ENCODE peak calls at places on chromosomes 1 and 21, in nine cellular contexts. B is prostate gland, P is IMR-90, R is colonic mucosa, Z is GM23248, C is fibroblast of lung, T is cardiac muscle cell, I is uterus, F is Peyer's patch. A is an unnamed sample.

GRCh38 chr1:197915797-197916686 is 1.1 kb upstream of the LHX9 start:
- DNase-seq in C (peak; percentile 56), T (peak; percentile 63), Z (peak; percentile 72), B (no peak), F (no peak), R (peak; percentile 52), P (peak; percentile 61), I (no peak), A (peak; percentile 58)

GRCh38 chr1:6889875-6890480 is 104.7 kb downstream of the CAMTA1 start:
- DNase-seq in B (peak; percentile 35), F (peak; percentile 89), Z (peak; percentile 82), P (peak; percentile 68), R (peak; percentile 69), C (peak; percentile 42), I (no peak), T (peak; percentile 75), A (peak; percentile 54)

GRCh38 chr1:242522304-242522945 is 2.1 kb downstream of the PLD5 start:
- DNase-seq in R (no peak), F (no peak), P (no peak), Z (peak; percentile 36), I (no peak), C (peak; percentile 3), T (no peak), B (no peak), A (no peak)

GRCh38 chr21:37237346-37237745 is 29.8 kb downstream of the VPS26C start:
- DNase-seq in Z (no peak), C (no peak), F (no peak), R (no peak), P (no peak), I (no peak), T (no peak), B (no peak), A (no peak)

GRCh38 chr21:44057960-44058651 is 46.0 kb downstream of the TRAPPC10 start:
- DNase-seq in I (no peak), B (no peak), Z (no peak), C (peak; percentile 17), F (no peak), R (no peak), P (peak; percentile 46), T (no peak), A (no peak)

GRCh38 chr1:212237651-212238050 is 47.6 kb upstream of the PPP2R5A start:
- DNase-seq in B (no peak), I (no peak), C (no peak), P (no peak), T (no peak), R (peak; percentile 56), Z (peak; percentile 47), F (peak; percentile 67), A (no peak)

GRCh38 chr1:26034504-26035202 is 11.3 kb downstream of the SLC30A2 start:
- DNase-seq in P (no peak), F (no peak), I (no peak), Z (no peak), C (no peak), R (no peak), T (no peak), B (no peak), A (no peak)

GRCh38 chr1:16181887-16182719 is 26.2 kb upstream of the EPHA2 start:
- DNase-seq in P (peak; percentile 89), R (peak; percentile 74), I (peak; percentile 96), F (peak; percentile 82), C (peak; percentile 92), B (peak; percentile 89), Z (peak; percentile 96), T (peak; percentile 95), A (peak; percentile 86)

GRCh38 chr1:112998592-112999235 is 42.7 kb upstream of the SLC16A1 start:
- DNase-seq in F (no peak), Z (peak; percentile 87), I (peak; percentile 70), P (peak; percentile 71), C (peak; percentile 82), T (peak; percentile 98), R (no peak), B (no peak), A (no peak)

GRCh38 chr1:19737413-19737812 is 62.3 kb downstream of the TMCO4 start:
- DNase-seq in Z (peak; percentile 56), P (no peak), I (no peak), R (no peak), T (no peak), C (peak; percentile 62), B (no peak), F (peak; percentile 64), A (no peak)

GRCh38 chr1:155083865-155084721 is 5.5 kb downstream of the EFNA3 start:
- DNase-seq in P (no peak), F (peak; percentile 78), B (peak; percentile 60), C (no peak), T (peak; percentile 39), Z (peak; percentile 61), I (peak; percentile 66), R (peak; percentile 89), A (no peak)

GRCh38 chr1:220926146-220926545 is 46.9 kb downstream of the HLX start:
- DNase-seq in P (peak; percentile 7), B (no peak), T (no peak), F (no peak), Z (peak; percentile 87), R (no peak), C (no peak), I (no peak), A (no peak)

GRCh38 chr1:3372317-3372716 is 82.1 kb upstream of the ARHGEF16 start:
- DNase-seq in T (no peak), P (no peak), B (no peak), Z (no peak), F (no peak), C (no peak), R (no peak), I (no peak), A (no peak)

GRCh38 chr1:11862890-11863289 is 4.1 kb upstream of the NPPB start:
- DNase-seq in T (peak; percentile 36), Z (peak; percentile 24), B (no peak), C (no peak), F (no peak), R (no peak), I (no peak), P (no peak), A (no peak)

GRCh38 chr1:238608139-238608538 is 717.4 kb upstream of the ZP4 start:
- DNase-seq in P (no peak), R (no peak), T (no peak), F (no peak), C (no peak), B (no peak), Z (no peak), I (no peak), A (no peak)

GRCh38 chr1:100736766-100737165 is 17.2 kb downstream of the VCAM1 start:
- DNase-seq in B (no peak), T (peak; percentile 43), Z (peak; percentile 55), R (no peak), I (no peak), F (no peak), C (peak; percentile 63), P (peak; percentile 83), A (no peak)

GRCh38 chr1:204292733-204293132 is 67.0 kb downstream of the PLEKHA6 start:
- DNase-seq in Z (no peak), C (no peak), T (peak; percentile 27), F (no peak), R (no peak), I (no peak), B (no peak), P (no peak), A (no peak)

GRCh38 chr1:22224631-22225030 is 81.7 kb upstream of the WNT4 start:
- DNase-seq in F (no peak), P (no peak), Z (no peak), R (no peak), B (no peak), C (no peak), I (no peak), T (no peak), A (no peak)

GRCh38 chr1:3731543-3731942 is 20.7 kb upstream of the CCDC27 start:
- DNase-seq in Z (peak; percentile 22), R (no peak), I (no peak), T (no peak), P (no peak), C (no peak), B (no peak), F (no peak), A (no peak)

DNA sequence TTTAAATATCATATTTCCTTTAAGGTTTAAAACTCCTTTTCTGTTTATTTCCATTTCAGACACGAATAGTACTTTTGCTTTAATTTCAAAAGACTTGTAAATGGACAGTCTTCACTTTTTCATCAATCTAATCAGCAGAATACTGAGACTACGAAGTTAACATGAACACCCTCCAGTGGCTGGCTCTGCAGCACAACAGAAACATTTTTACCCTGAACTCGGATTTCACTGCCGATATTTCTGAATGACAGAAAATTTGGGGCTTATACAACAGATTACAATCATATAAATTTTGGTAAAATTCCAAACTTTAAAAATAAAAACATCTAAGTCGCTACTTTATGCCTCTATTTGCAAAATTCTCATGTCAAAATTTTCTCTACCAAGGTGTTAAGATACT is 86.2 kb downstream of the AKT3 start:
- DNase-seq in I (no peak), T (no peak), B (no peak), F (no peak), P (no peak), R (no peak), C (no peak), Z (no peak), A (no peak)
- H3K4me1 ChIP-seq in I (no peaks in the 10 kb centered on the region), T (peaks cover 2% of the 10 kb centered on the region), B (no peaks in the 10 kb centered on the region), F (no peaks in the 10 kb centered on the region), P (no peaks in the 10 kb centered on the region), R (no peaks in the 10 kb centered on the region), C (no peaks in the 10 kb centered on the region), Z (no peaks in the 10 kb centered on the region), A (peaks cover 4% of the 10 kb centered on the region)

GRCh38 chr21:45974073-45975016 is 7.2 kb upstream of the COL6A1 start:
- DNase-seq in R (no peak), P (peak; percentile 82), B (no peak), C (peak; percentile 84), T (peak; percentile 75), I (peak; percentile 75), Z (peak; percentile 84), F (peak; percentile 49), A (peak; percentile 48)
- H3K4me3 ChIP-seq in R (peak overlapping the region; percentile 20), P (peak overlapping the region; percentile 14), B (peak overlapping the region; percentile 43), C (peak overlapping the region; percentile 23), T (peak overlapping the region; percentile 34), I (peak overlapping the region; percentile 31), Z (peak overlapping the region; percentile 56), F (peak overlapping the region; percentile 55), A (peak overlapping the region; percentile 63)

DNA sequence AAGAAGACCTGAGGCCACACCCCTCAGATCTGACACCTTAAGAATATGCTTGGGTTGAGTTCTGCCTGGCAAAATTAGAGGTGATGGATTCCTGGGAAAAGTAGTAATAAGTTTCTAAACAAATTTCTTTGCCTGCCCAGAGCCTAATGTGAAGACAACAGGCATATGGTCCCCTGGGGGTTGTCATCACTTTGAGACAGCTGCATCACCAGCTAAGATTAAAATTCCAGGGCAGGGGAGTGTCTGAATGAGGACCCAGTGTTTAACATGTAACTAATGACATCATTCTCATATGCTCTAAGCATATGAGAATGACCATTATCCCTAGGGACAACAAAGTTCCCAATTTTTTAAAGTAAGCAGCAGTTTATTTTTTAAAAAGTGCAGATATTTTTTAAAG is 432.2 kb downstream of the PCP4 start:
- DNase-seq in B (no peak), R (no peak), T (no peak), Z (no peak), I (no peak), P (no peak), F (no peak), C (no peak), A (no peak)
- H3K27me3 ChIP-seq in B (no peaks in the 10 kb centered on the region), R (no peaks in the 10 kb centered on the region), T (no peaks in the 10 kb centered on the region), Z (no peaks in the 10 kb centered on the region), I (no peaks in the 10 kb centered on the region), P (no peaks in the 10 kb centered on the region), F (no peaks in the 10 kb centered on the region), C (no peaks in the 10 kb centered on the region), A (no peaks in the 10 kb centered on the region)

DNA sequence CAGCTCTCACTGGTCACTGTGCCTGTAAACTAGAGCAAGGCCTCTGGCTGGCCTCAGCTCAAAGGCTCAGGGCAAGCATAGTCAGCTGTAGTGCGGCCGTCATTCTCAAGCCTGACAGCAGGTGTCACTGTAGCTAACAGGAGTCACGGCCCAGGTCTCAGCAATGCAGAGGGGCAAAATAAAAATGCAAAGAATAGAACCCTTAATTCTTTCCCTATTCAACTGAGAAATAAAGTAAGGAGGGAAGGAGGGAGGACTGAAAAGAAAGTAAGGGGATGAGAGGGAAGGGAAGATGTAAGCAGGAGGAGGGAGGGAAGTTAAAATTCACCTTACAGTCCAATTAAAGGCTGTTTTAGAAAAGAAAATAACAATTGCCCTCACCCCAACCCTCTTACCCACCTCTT is 106.1 kb downstream of the KIAA0319L start:
- DNase-seq in I (peak; percentile 73), P (peak; percentile 81), C (peak; percentile 60), B (peak; percentile 73), Z (peak; percentile 87), R (peak; percentile 79), T (peak; percentile 87), F (peak; percentile 91), A (peak; percentile 86)
- H3K4me1 ChIP-seq in I (peaks cover 4% of the 10 kb centered on the region), P (peaks cover 25% of the 10 kb centered on the region), C (peaks cover 32% of the 10 kb centered on the region), B (peaks cover 9% of the 10 kb centered on the region), Z (peaks cover 55% of the 10 kb centered on the region), R (no peaks in the 10 kb centered on the region), T (no peaks in the 10 kb centered on the region), F (no peaks in the 10 kb centered on the region), A (peaks cover 62% of the 10 kb centered on the region)